ENCODE peak calls at places on chromosome 22, in five cellular contexts. S, N, F, X and Q are unnamed samples.

GRCh38 chr22:27573280-27573711 is 228.3 kb downstream of the MN1 start:
- DNase-seq in N (peak; percentile 57), F (no peak), X (peak; percentile 19), S (no peak), Q (no peak)

GRCh38 chr22:31286360-31287255 is 5.7 kb downstream of the PIK3IP1 start:
- DNase-seq in S (no peak), X (no peak), F (no peak), N (no peak), Q (no peak)

GRCh38 chr22:25780673-25781072 is 38.7 kb downstream of the MYO18B start:
- DNase-seq in S (no peak), N (no peak), X (no peak), F (peak; percentile 46), Q (no peak)

GRCh38 chr22:19434829-19435580 is 2.7 kb downstream of the MRPL40 start:
- DNase-seq in N (no peak), F (no peak), S (no peak), X (no peak), Q (no peak)

GRCh38 chr22:26564181-26564580 is 25.8 kb downstream of the TPST2 start:
- DNase-seq in S (no peak), X (no peak), F (no peak), N (no peak), Q (no peak)

GRCh38 chr22:36435516-36436415 is 45.7 kb downstream of the TXN2 start:
- DNase-seq in F (peak; percentile 69), N (peak; percentile 61), X (peak; percentile 72), S (no peak), Q (peak; percentile 70)

GRCh38 chr22:37892566-37893338 is 13.3 kb upstream of the MICALL1 start:
- DNase-seq in F (no peak), S (no peak), X (no peak), N (no peak), Q (no peak)

GRCh38 chr22:25629613-25630012 is 65.1 kb downstream of the GRK3 start:
- DNase-seq in N (no peak), S (no peak), X (no peak), F (no peak), Q (no peak)

GRCh38 chr22:37400719-37401118 is 26.6 kb downstream of the ELFN2 start:
- DNase-seq in F (no peak), N (no peak), S (no peak), X (no peak), Q (peak; percentile 95)

DNA sequence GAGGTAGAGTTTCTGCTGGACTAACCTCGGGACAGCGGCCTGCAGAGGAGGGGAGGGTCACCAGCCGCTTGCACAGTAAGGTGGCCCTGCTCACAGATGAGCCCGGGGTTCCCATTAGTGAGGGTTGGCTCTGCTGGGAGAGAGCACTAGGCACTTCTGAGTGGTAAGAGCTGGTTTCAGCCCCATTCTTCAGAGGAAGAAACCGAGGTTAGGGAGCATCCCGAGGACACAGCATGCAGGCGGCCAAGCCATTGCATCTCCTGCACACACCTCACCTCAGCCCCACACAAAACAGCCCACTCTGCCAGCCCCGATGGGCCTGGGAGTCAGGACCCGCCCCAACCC is 99.3 kb downstream of the MED15 start:
- DNase-seq in X (no peak), S (no peak), N (no peak), F (no peak), Q (no peak)
- TF ChIP-seq EZH2 in X (no peak), S (no peak), N (no peak), F (no peak), Q (no peak)

GRCh38 chr22:44723801-44724200 is 21.8 kb downstream of the PRR5 start:
- DNase-seq in N (no peak), S (peak; percentile 64), X (no peak), F (no peak), Q (no peak)
- TF ChIP-seq EZH2 in N (no peak), S (no peak), X (no peak), F (no peak), Q (no peak)

DNA sequence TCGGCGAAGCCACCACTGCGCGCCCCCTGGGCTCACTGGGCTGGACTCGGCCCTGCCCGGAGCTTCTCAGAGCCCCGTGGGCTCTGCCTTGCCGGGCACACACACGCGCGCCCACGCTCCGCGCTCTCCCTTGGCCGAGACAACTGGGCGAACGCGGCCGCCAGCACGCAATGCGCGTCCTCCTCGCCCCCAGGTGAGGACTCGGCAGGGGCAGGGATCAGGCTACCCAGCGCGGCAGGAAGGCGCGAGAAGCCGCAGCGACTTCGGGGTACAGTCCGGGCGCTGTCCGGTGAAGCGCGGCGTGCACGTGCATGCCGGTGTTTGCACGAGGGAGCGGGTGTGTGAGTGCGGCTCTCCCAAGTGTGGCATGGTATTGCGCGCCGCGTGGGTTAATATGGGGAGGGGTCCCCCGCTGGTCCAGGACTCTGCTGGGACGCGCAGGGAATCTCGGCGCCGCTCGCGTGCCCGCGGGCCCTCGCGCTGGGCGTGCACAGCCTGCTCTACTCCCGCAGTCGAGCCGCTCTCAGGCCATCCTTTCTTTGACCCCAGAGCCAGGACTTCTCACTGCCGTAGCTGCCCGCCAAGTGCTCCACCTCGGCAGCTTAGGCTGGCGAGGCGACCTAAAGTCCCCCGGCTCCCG is 5.5 kb downstream of the WNT7B start:
- DNase-seq in N (peak; percentile 56), S (no peak), X (peak; percentile 55), F (no peak), Q (no peak)
- TF ChIP-seq EZH2 in N (peak; percentile 87), S (no peak), X (peak; percentile 89), F (peak; percentile 91), Q (no peak)

GRCh38 chr22:44333847-44334635 is 21.3 kb upstream of the SHISAL1 start:
- DNase-seq in N (no peak), F (no peak), S (no peak), X (no peak), Q (no peak)

GRCh38 chr22:44332946-44333345 is 20.2 kb upstream of the SHISAL1 start:
- DNase-seq in X (no peak), N (no peak), F (no peak), S (no peak), Q (no peak)

GRCh38 chr22:44330727-44331660 is 18.2 kb upstream of the SHISAL1 start:
- DNase-seq in N (peak; percentile 69), S (no peak), F (no peak), X (peak; percentile 76), Q (no peak)

GRCh38 chr22:44330188-44330726 is 17.5 kb upstream of the SHISAL1 start:
- DNase-seq in X (no peak), S (no peak), F (no peak), N (no peak), Q (no peak)

GRCh38 chr22:44331881-44332714 is 19.3 kb upstream of the SHISAL1 start:
- DNase-seq in X (peak; percentile 79), N (peak; percentile 68), F (peak; percentile 69), S (no peak), Q (no peak)
- TF ChIP-seq EZH2 in X (peak; percentile 60), N (no peak), F (no peak), S (no peak), Q (peak; percentile 45)

GRCh38 chr22:49235463-49236300 is 592.0 kb downstream of the BRD1 start:
- DNase-seq in F (peak; percentile 71), S (no peak), N (no peak), X (peak; percentile 49), Q (no peak)
- TF ChIP-seq EZH2 in F (no peak), S (no peak), N (no peak), X (no peak), Q (no peak)

GRCh38 chr22:46732513-46732912 is 5.5 kb downstream of the CERK start:
- DNase-seq in F (no peak), X (no peak), N (no peak), S (no peak), Q (no peak)
- TF ChIP-seq EZH2 in F (no peak), X (no peak), N (no peak), S (no peak), Q (no peak)

GRCh38 chr22:50190182-50190951 is 4.7 kb downstream of the TRABD start:
- DNase-seq in X (peak; percentile 68), N (peak; percentile 81), S (peak; percentile 60), F (peak; percentile 84), Q (peak; percentile 89)
- TF ChIP-seq EZH2 in X (no peak), N (no peak), S (no peak), F (no peak), Q (no peak)

DNA sequence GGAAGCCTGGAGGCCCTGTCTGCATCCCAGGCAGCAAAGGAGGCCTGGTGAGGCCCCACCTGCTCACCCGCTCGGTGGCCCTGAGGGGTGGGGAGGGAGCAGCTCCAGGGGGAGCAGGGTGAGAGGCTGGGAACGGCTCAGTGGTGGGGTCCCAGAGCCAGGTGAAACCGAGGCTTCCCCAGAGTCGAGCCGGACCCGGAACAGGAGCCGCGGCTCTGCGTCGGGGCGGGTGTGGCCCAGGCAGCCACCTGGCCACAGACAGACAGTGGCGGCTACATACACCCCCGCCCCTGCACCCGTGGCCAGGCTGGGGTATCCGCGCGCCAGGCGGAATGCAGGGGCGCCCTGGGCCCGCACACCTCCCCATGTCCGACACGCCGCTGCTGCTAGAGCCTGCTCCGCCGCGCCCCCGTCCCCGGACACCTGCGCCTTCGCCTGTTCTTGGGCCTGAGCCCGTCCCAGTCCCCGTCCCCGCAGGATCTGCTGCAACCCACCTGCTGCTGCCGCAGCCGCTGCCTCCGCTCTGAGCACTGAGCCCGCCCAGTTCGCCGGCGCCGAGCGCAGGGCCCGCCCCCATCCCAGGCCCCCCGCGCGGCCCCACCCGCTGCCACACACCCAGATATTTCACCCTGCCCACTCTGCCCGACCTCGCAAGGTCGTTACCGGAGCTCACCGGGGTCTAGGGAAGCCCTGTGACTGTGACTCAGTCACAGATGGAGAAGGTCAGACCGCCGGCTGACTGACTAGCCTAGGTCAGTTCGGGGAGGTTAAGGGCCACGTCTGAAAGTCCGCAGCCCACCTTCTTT is at the start of gene SLC7A4:
- DNase-seq in F (peak; percentile 68), S (no peak), N (peak; percentile 51), X (peak; percentile 59), Q (no peak)
- TF ChIP-seq EZH2 in F (peak; percentile 35), S (no peak), N (peak; percentile 22), X (peak; percentile 34), Q (no peak)

GRCh38 chr22:17368727-17369552 is at the start of gene CECR2:
- DNase-seq in S (peak; percentile 34), X (peak; percentile 95), N (peak; percentile 85), F (peak; percentile 78), Q (no peak)
- TF ChIP-seq EZH2 in S (no peak), X (no peak), N (no peak), F (no peak), Q (no peak)